ENCODE peak calls at places on chromosomes 4 and X, in six cellular contexts. C, P, Z, E, B and G are unnamed samples.

GRCh38 chrX:136147966-136148365 is 633 bp downstream of the FHL1 start:
- DNase-seq in C (no peak), P (no peak), Z (no peak), E (no peak), B (peak; percentile 9), G (no peak)

GRCh38 chr4:153512162-153512852 is 46.1 kb downstream of the TMEM131L start:
- DNase-seq in C (no peak), P (no peak), Z (no peak), E (no peak), B (no peak), G (no peak)

GRCh38 chr4:128386761-128387599 is 99.4 kb upstream of the PGRMC2 start:
- DNase-seq in C (peak; percentile 90), P (no peak), Z (no peak), E (peak; percentile 88), B (no peak), G (peak; percentile 58)

GRCh38 chr4:135735543-135735942 is 1534.0 kb upstream of the PABPC4L start:
- DNase-seq in C (no peak), P (no peak), Z (no peak), E (no peak), B (no peak), G (no peak)

GRCh38 chr4:56619160-56619559 is 61.9 kb downstream of the HOPX start:
- DNase-seq in C (no peak), P (no peak), Z (no peak), E (no peak), B (no peak), G (no peak)

GRCh38 chr4:158129649-158130048 is 43.2 kb downstream of the GASK1B start:
- DNase-seq in C (no peak), P (no peak), Z (no peak), E (no peak), B (no peak), G (no peak)

GRCh38 chr4:99968330-99968729 is 18.3 kb upstream of the H2AZ1 start:
- DNase-seq in C (no peak), P (no peak), Z (no peak), E (no peak), B (no peak), G (no peak)

GRCh38 chr4:2352171-2352570 is 66.3 kb downstream of the ZFYVE28 start:
- DNase-seq in C (no peak), P (no peak), Z (no peak), E (no peak), B (no peak), G (no peak)

GRCh38 chr4:189001971-189002450 is 862.8 kb downstream of the TRIML1 start:
- DNase-seq in C (no peak), P (no peak), Z (no peak), E (no peak), B (no peak), G (no peak)

GRCh38 chr4:118353452-118353851 is 649 bp upstream of the PRSS12 start:
- DNase-seq in C (no peak), P (no peak), Z (no peak), E (no peak), B (no peak), G (no peak)

GRCh38 chrX:29231800-29232199 is 644.6 kb downstream of the IL1RAPL1 start:
- DNase-seq in C (peak; percentile 2), P (no peak), Z (no peak), E (no peak), B (no peak), G (no peak)

GRCh38 chr4:56677673-56678072 is 3.4 kb downstream of the HOPX start:
- DNase-seq in C (no peak), P (no peak), Z (no peak), E (no peak), B (no peak), G (no peak)

GRCh38 chr4:113042502-113042901 is 7.0 kb upstream of the ANK2 start:
- DNase-seq in C (no peak), P (no peak), Z (no peak), E (no peak), B (no peak), G (no peak)

GRCh38 chr4:98423019-98423418 is 161.8 kb downstream of the RAP1GDS1 start:
- DNase-seq in C (no peak), P (no peak), Z (no peak), E (no peak), B (no peak), G (no peak)

GRCh38 chr4:128600410-128600809 is 209.1 kb upstream of the JADE1 start:
- DNase-seq in C (no peak), P (no peak), Z (no peak), E (no peak), B (no peak), G (no peak)

GRCh38 chr4:183533698-183534097 is 28.8 kb downstream of the ING2 start:
- DNase-seq in C (no peak), P (no peak), Z (no peak), E (no peak), B (no peak), G (no peak)

GRCh38 chr4:25172964-25173917 is 13.0 kb upstream of the SEPSECS start:
- DNase-seq in C (peak; percentile 72), P (no peak), Z (no peak), E (no peak), B (no peak), G (peak; percentile 53)

GRCh38 chrX:113473418-113473817 is 632.8 kb upstream of the AMOT start:
- DNase-seq in C (no peak), P (no peak), Z (no peak), E (no peak), B (no peak), G (no peak)

GRCh38 chr4:100421356-100421978 is 96.4 kb downstream of the EMCN start:
- DNase-seq in C (peak; percentile 26), P (no peak), Z (no peak), E (no peak), B (no peak), G (peak; percentile 2)

GRCh38 chr4:76554630-76555029 is 119.6 kb downstream of the SHROOM3 start:
- DNase-seq in C (no peak), P (no peak), Z (no peak), E (no peak), B (no peak), G (no peak)

GRCh38 chr4:73222466-73223257 is 35.9 kb downstream of the ANKRD17 start:
- DNase-seq in C (peak; percentile 89), P (peak; percentile 21), Z (peak; percentile 33), E (no peak), B (peak; percentile 40), G (peak; percentile 92)

GRCh38 chrX:100995469-100995868 is 26.0 kb downstream of the ARL13A start:
- DNase-seq in C (no peak), P (no peak), Z (no peak), E (no peak), B (peak; percentile 50), G (no peak)

GRCh38 chrX:8289523-8289922 is 118.5 kb upstream of the VCX2 start:
- DNase-seq in C (no peak), P (no peak), Z (no peak), E (no peak), B (no peak), G (no peak)

GRCh38 chr4:189840356-189840755 is 100.3 kb upstream of the FRG1 start:
- DNase-seq in C (no peak), P (no peak), Z (no peak), E (no peak), B (no peak), G (no peak)

GRCh38 chrX:71604141-71604540 is 14.2 kb downstream of the CXCR3 start:
- DNase-seq in C (no peak), P (no peak), Z (no peak), E (no peak), B (no peak), G (no peak)

GRCh38 chrX:16573781-16574180 is 76.2 kb upstream of the S100G start:
- DNase-seq in C (no peak), P (no peak), Z (no peak), E (no peak), B (no peak), G (no peak)

GRCh38 chr4:108830509-108831244 is 67.8 kb upstream of the ETNPPL start:
- DNase-seq in C (no peak), P (no peak), Z (no peak), E (peak; percentile 64), B (no peak), G (no peak)